ENCODE peak calls at places on chromosomes 13 and 19, in nine cellular contexts. D is body of pancreas, T is stomach, S is right lobe of liver, R is A549, J is sigmoid colon, Z is neural progenitor cell, P is heart left ventricle, B is PC-3. U is an unnamed sample. For H3K4me1, the result is how much of the 10 kb centered on the place peaks cover.

GRCh38 chr19:57212109-57212508 is 18.7 kb upstream of the AURKC start:
- DNase-seq in B (peak), Z (no peak), D (no peak), R (no peak), J (no peak), T (no peak), S (no peak), P (no peak), U (no peak)

GRCh38 chr13:110407021-110407420 is 99.9 kb downstream of the COL4A2 start:
- DNase-seq in J (no peak), P (no peak), D (no peak), S (no peak), R (no peak), B (no peak), T (no peak), Z (no peak), U (no peak)

GRCh38 chr19:51422053-51422448 is 4.6 kb upstream of the SIGLEC10 start:
- DNase-seq in D (peak), J (peak), T (peak), S (peak), P (peak), Z (peak), R (peak), B (peak), U (peak)

GRCh38 chr19:3343619-3344502 is 22.5 kb upstream of the NFIC start:
- DNase-seq in D (peak), R (peak), Z (no peak), T (peak), S (peak), P (peak), B (peak), J (peak), U (peak)

GRCh38 chr19:49767380-49767779 is 579 bp downstream of the AP2A1 start:
- DNase-seq in T (no peak), J (no peak), B (no peak), Z (peak), D (no peak), R (no peak), S (no peak), P (no peak), U (no peak)

GRCh38 chr19:2695288-2695866 is 7.1 kb downstream of the GNG7 start:
- DNase-seq in T (no peak), P (peak), B (no peak), R (no peak), D (peak), S (no peak), J (no peak), Z (no peak), U (peak)

GRCh38 chr13:33228645-33229445 is 56.7 kb downstream of the STARD13 start:
- DNase-seq in B (peak), R (peak), P (no peak), J (no peak), S (no peak), Z (peak), T (no peak), D (no peak), U (no peak)

GRCh38 chr13:28730762-28731161 is 12.0 kb upstream of the SLC46A3 start:
- DNase-seq in Z (no peak), J (no peak), S (no peak), D (no peak), B (no peak), P (no peak), R (no peak), T (no peak), U (no peak)

GRCh38 chr19:37778613-37779138 is 710 bp downstream of the ZNF573 start:
- DNase-seq in B (no peak), D (no peak), T (no peak), P (no peak), J (no peak), Z (peak), S (no peak), R (peak), U (no peak)

GRCh38 chr13:25171517-25172302 is at the start of gene AMER2:
- DNase-seq in R (no peak), Z (peak), B (no peak), J (peak), D (peak), S (no peak), T (no peak), P (no peak), U (no peak)

GRCh38 chr13:45162821-45163220 is 38.0 kb downstream of the KCTD4 start:
- DNase-seq in S (no peak), J (no peak), P (no peak), R (peak), B (peak), D (no peak), Z (no peak), T (no peak), U (no peak)

DNA sequence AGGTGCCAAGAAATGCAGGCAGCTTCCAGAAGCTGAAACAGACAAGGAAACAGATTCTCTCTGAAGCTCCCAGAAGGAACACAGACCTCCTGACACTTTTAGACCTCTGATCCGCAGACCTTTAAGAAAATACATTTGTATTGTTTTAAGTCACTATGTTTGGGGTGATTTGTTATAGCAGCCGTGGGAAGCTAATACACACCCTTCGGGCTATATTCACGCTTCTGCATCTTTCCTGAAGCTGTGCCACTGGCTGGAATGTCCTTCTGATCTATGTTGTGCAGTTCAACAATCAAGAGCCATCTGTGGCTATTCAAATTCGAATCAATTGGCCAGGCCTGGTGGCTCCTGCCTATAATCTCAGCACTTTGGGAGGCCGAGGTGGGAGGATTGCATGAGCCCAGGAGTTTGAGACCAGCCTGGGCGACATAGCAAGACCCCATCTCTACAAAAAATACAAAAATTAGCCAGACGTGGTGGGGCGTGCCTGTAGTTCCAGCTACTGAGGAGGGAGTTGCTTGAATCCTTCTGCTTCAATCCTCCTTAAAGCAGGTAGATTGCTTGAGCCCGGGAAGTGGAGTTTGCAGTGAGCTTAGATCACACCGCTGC is 5.8 kb upstream of the DHX34 start:
- DNase-seq in S (no peak), J (no peak), T (no peak), P (no peak), Z (no peak), B (no peak), R (no peak), D (no peak), U (no peak)
- H3K27ac ChIP-seq in S (no peak), J (no peak), T (no peak), P (no peak), Z (no peak), B (no peak), R (no peak), D (no peak), U (no peak)

DNA sequence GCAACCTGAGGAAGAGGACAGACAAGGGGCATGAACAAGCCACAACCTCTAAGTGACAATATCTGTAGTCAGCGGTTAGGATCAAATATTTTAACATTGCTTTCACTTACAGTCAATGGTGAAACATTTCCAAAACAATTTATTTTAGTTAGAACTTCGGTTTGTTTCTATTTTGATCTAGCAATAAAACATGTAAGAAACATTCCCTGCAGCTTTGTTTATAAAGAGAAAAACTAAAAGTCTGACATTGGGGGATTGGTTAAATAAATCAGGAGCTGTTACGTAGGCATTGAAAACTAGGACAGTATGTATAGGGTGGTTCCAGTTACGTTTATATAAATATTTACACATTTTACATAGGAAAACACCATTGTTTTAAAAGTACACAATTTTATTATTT is 3.4 kb downstream of the URI1 start:
- DNase-seq in T (no peak), S (no peak), Z (no peak), J (no peak), D (no peak), B (no peak), P (no peak), R (no peak), U (no peak)
- TF ChIP-seq CTCF in T (no peak), S (no peak), Z (no peak), J (no peak), D (no peak), B (no peak), P (no peak), R (no peak), U (no peak)

GRCh38 chr19:7904074-7905020 is 670 bp downstream of the MAP2K7 start:
- DNase-seq in D (peak), Z (peak), T (no peak), B (no peak), J (peak), P (peak), S (peak), R (no peak), U (peak)
- H3K4me1 ChIP-seq in D (half or more), Z (under half), T (under half), B (under half), J (under half), P (under half), S (under half), R (under half), U (under half)

DNA sequence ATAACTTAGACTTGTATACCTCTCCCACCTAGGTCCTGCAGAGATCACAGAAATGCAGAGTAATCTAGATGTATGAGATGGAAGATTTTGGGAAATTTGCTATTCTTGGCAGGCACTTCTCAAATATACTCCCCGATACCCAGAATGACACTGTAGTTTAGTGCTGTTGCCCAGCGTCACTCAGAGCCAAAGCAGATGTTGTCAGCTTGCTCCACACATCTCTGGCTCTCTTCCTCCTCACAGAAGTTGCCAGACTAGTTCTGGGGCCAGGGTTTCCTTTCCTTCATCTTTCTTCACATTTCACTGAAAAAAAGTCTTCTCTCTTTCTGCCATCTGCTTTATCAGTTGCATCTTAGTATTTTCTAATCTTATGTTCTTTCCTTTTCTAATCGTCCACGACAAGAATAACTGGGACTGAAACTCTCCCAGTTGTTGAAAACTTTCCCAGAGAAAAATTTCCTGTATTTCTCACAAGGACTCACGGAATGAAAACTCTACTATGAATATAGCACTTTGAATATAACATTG is 251.4 kb downstream of the RGCC start:
- DNase-seq in D (peak), Z (no peak), P (peak), B (no peak), R (no peak), J (peak), S (no peak), T (no peak), U (no peak)
- H3K27ac ChIP-seq in D (no peak), Z (no peak), P (no peak), B (no peak), R (no peak), J (peak), S (no peak), T (no peak), U (no peak)

GRCh38 chr13:20566917-20567755 is at the start of gene IFT88:
- DNase-seq in T (peak), Z (peak), R (peak), P (peak), D (peak), J (peak), S (peak), B (peak), U (peak)
- TF ChIP-seq CTCF in T (no peak), Z (no peak), R (no peak), P (no peak), D (no peak), J (no peak), S (no peak), B (no peak), U (peak)

GRCh38 chr13:30745917-30746686 is 10.8 kb downstream of the ALOX5AP start:
- DNase-seq in S (peak), Z (no peak), B (no peak), P (no peak), R (no peak), T (no peak), D (no peak), J (no peak), U (no peak)

GRCh38 chr13:30744686-30745085 is 9.3 kb downstream of the ALOX5AP start:
- DNase-seq in P (no peak), B (no peak), T (no peak), R (no peak), Z (no peak), S (no peak), J (no peak), D (no peak), U (no peak)

GRCh38 chr13:30742896-30743295 is 7.6 kb downstream of the ALOX5AP start:
- DNase-seq in D (no peak), Z (no peak), T (no peak), S (no peak), J (no peak), P (no peak), B (no peak), R (no peak), U (no peak)

GRCh38 chr13:30744056-30744684 is 8.8 kb downstream of the ALOX5AP start:
- DNase-seq in P (peak), S (peak), R (peak), T (peak), D (no peak), J (no peak), B (peak), Z (no peak), U (peak)

DNA sequence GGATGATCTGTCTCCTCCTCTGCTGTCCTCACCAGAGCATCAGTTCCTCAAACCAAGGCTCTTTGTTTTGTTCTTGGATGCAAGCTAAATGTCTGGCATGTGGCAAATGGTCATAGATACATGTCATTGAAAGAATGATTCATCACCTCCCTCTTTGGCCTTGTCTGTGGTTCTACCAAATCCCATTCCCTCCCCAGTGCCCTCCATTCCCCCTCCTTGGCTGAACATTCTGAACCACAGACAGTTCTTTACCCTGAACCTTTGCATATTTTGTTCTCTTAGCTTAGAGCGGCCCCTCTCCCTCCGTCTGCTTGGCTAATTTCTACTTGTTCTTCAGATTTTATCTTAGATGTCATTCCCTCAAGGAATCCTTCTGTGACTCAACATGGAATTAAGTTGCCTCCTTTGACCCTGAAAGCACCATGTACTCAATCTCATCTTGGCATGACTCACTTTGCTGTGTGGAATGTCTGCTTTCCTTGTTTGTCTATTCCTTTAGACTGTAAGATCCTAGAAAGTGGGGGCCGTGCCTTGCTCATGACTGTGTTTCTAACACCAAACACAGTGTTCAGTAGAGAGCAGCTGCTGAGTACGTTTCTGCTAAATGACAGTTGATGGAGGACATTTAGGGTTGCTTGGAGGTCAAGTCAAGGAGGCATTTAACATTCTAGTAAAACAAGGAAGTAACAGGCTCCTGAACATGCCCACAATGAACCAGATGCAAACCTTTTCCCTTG is 8.1 kb downstream of the ALOX5AP start:
- DNase-seq in T (peak), P (peak), D (no peak), J (no peak), B (peak), R (peak), S (no peak), Z (no peak), U (no peak)
- H3K4me1 ChIP-seq in T (under half), P (under half), D (under half), J (under half), B (under half), R (half or more), S (under half), Z (under half), U (under half)

GRCh38 chr13:50449465-50449864 is 394.0 kb downstream of the DLEU7 start:
- DNase-seq in P (no peak), Z (no peak), B (no peak), D (no peak), J (no peak), S (no peak), R (no peak), T (no peak), U (no peak)
- H3K27ac ChIP-seq in P (no peak), Z (no peak), B (no peak), D (no peak), J (no peak), S (no peak), R (no peak), T (no peak), U (no peak)

DNA sequence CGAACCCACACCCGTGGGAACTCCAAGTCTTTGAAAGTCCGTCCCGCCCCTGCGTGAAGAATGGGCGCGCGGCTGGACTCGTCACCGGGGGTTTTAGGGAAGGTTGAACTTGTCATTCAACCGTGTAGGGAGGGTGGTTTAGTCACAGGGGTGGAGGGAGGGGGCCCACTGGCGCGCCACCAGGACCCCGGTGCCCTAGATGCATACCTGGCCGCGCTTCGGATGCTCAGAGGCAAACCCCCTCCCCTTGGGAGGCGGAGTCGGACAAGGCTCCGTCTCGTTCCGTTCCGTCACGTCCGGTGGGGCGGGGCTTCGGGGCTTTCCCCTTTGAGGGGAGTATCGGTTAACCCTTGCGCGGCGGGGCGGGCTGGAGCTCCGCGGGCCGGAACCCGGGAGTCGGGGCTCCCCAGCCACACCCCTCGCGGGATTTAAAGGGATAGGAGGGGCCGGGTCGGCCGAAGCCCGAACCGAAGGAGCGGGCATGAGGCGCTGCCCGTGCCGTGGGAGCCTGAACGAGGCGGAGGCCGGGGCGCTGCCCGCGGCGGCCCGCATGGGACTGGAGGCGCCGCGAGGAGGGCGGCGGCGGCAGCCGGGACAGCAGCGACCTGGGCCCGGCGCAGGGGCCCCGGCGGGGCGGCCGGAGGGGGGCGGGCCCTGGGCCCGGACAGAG is at the start of the genes COQ8B and ITPKC:
- DNase-seq in B (peak), P (peak), R (peak), Z (peak), T (peak), S (peak), D (peak), J (peak), U (peak)
- TF ChIP-seq CTCF in B (no peak), P (no peak), R (no peak), Z (peak), T (no peak), S (peak), D (peak), J (peak), U (no peak)

U was measured in spleen.